ENCODE peak calls at places on chromosomes 5 and 9, in four cellular contexts. D, R, W and M are unnamed samples.

GRCh38 chr9:114308361-114308950 is 14.4 kb upstream of the ORM1 start:
- DNase-seq in D (no peak), R (peak; percentile 22), W (no peak), M (no peak)

GRCh38 chr5:122053181-122054109 is 24.6 kb downstream of the LOX start:
- DNase-seq in D (no peak), R (no peak), W (no peak), M (no peak)

GRCh38 chr5:16936150-16937022 is at the start of gene MYO10:
- DNase-seq in D (peak; percentile 94), R (peak; percentile 87), W (peak; percentile 24), M (no peak)

GRCh38 chr5:7779019-7779662 is 71.8 kb downstream of the CFAP90 start:
- DNase-seq in D (no peak), R (no peak), W (peak; percentile 55), M (peak; percentile 87)

GRCh38 chr5:146541956-146542849 is 26.2 kb upstream of the GPR151 start:
- DNase-seq in D (peak; percentile 33), R (peak; percentile 80), W (peak; percentile 55), M (peak; percentile 69)

GRCh38 chr9:86424246-86424891 is 70.2 kb upstream of the TUT7 start:
- DNase-seq in D (no peak), R (no peak), W (no peak), M (no peak)

GRCh38 chr9:21031818-21032203 is 371 bp upstream of the HACD4 start:
- DNase-seq in D (no peak), R (no peak), W (no peak), M (no peak)

GRCh38 chr5:151141535-151141934 is 16.0 kb downstream of the ANXA6 start:
- DNase-seq in D (peak; percentile 46), R (no peak), W (peak; percentile 52), M (peak; percentile 97)

GRCh38 chr5:108379722-108380530 is 2.0 kb downstream of the FBXL17 start:
- DNase-seq in D (no peak), R (no peak), W (no peak), M (no peak)

GRCh38 chr9:13221741-13222140 is 57.8 kb downstream of the MPDZ start:
- DNase-seq in D (no peak), R (no peak), W (no peak), M (no peak)

GRCh38 chr5:133827001-133827400 is 141.4 kb downstream of the C5orf15 start:
- DNase-seq in D (no peak), R (no peak), W (no peak), M (no peak)

GRCh38 chr5:96566775-96567174 is 95.4 kb upstream of the CAST start:
- DNase-seq in D (no peak), R (no peak), W (no peak), M (peak; percentile 66)

GRCh38 chr5:108727639-108728565 is 19.8 kb upstream of the FER start:
- DNase-seq in D (peak; percentile 91), R (peak; percentile 93), W (peak; percentile 34), M (peak; percentile 88)

GRCh38 chr9:29691758-29692407 is 2118.6 kb upstream of the C9orf72 start:
- DNase-seq in D (no peak), R (no peak), W (no peak), M (peak; percentile 15)

GRCh38 chr5:151632941-151633340 is 41.8 kb upstream of the FAT2 start:
- DNase-seq in D (no peak), R (no peak), W (no peak), M (no peak)

GRCh38 chr5:15637886-15638285 is 137.9 kb downstream of the FBXL7 start:
- DNase-seq in D (no peak), R (no peak), W (no peak), M (no peak)

GRCh38 chr5:103487253-103487652 is 75.3 kb downstream of the NUDT12 start:
- DNase-seq in D (no peak), R (no peak), W (no peak), M (peak; percentile 47)

GRCh38 chr5:176188085-176188484 is 50.1 kb upstream of the SIMC1 start:
- DNase-seq in D (no peak), R (no peak), W (no peak), M (no peak)

GRCh38 chr5:30846171-30846570 is 347.3 kb upstream of the CDH6 start:
- DNase-seq in D (no peak), R (no peak), W (no peak), M (no peak)

GRCh38 chr9:106857811-106858470 is 5.0 kb upstream of the ZNF462 start:
- DNase-seq in D (no peak), R (no peak), W (no peak), M (no peak)

GRCh38 chr5:94378062-94378461 is 240.3 kb downstream of the KIAA0825 start:
- DNase-seq in D (no peak), R (no peak), W (no peak), M (no peak)

GRCh38 chr5:123700624-123701023 is 188.6 kb downstream of the CSNK1G3 start:
- DNase-seq in D (no peak), R (no peak), W (no peak), M (no peak)

GRCh38 chr9:30065888-30066287 is 2318.6 kb upstream of the ACO1 start:
- DNase-seq in D (no peak), R (no peak), W (no peak), M (no peak)

GRCh38 chr5:58235279-58235678 is 224.6 kb downstream of the PLK2 start:
- DNase-seq in D (no peak), R (no peak), W (no peak), M (no peak)

GRCh38 chr5:53298841-53299240 is 181.6 kb upstream of the FST start:
- DNase-seq in D (no peak), R (no peak), W (no peak), M (no peak)

GRCh38 chr9:74949859-74950258 is 2.9 kb downstream of the C9orf40 start:
- DNase-seq in D (no peak), R (no peak), W (no peak), M (no peak)

GRCh38 chr9:136264803-136265405 is 19.3 kb upstream of the QSOX2 start:
- DNase-seq in D (no peak), R (no peak), W (no peak), M (no peak)

GRCh38 chr5:79853676-79854418 is 137.2 kb downstream of the MTX3 start:
- DNase-seq in D (no peak), R (no peak), W (no peak), M (no peak)

GRCh38 chr5:179568731-179569130 is 18.4 kb downstream of the RUFY1 start:
- DNase-seq in D (no peak), R (no peak), W (no peak), M (no peak)
- H3K27ac ChIP-seq in D (no peak overlapping the region), R (peak overlapping the region; percentile 38), W (no peak overlapping the region), M (no peak overlapping the region)

GRCh38 chr9:87592554-87593394 is 95.1 kb downstream of the DAPK1 start:
- DNase-seq in D (peak; percentile 75), R (peak; percentile 72), W (no peak), M (no peak)
- H3K27ac ChIP-seq in D (no peak overlapping the region), R (peak overlapping the region; percentile 80), W (no peak overlapping the region), M (no peak overlapping the region)

GRCh38 chr9:33117816-33118215 is 41.3 kb upstream of the SMU1 start:
- DNase-seq in D (no peak), R (no peak), W (no peak), M (no peak)
- H3K27ac ChIP-seq in D (no peak overlapping the region), R (peak overlapping the region; percentile 25), W (no peak overlapping the region), M (peak overlapping the region; percentile 6)

GRCh38 chr9:72315089-72315509 is 49.9 kb downstream of the ZFAND5 start:
- DNase-seq in D (peak; percentile 83), R (peak; percentile 74), W (no peak), M (no peak)
- H3K27ac ChIP-seq in D (no peak overlapping the region), R (peak overlapping the region; percentile 92), W (no peak overlapping the region), M (no peak overlapping the region)

GRCh38 chr9:91187965-91188344 is 173.8 kb downstream of the AUH start:
- DNase-seq in D (no peak), R (no peak), W (no peak), M (no peak)

GRCh38 chr9:91188719-91189590 is 172.8 kb downstream of the AUH start:
- DNase-seq in D (no peak), R (peak; percentile 10), W (no peak), M (no peak)

GRCh38 chr9:91187311-91187964 is 174.3 kb downstream of the AUH start:
- DNase-seq in D (no peak), R (peak; percentile 10), W (no peak), M (no peak)

GRCh38 chr9:91185193-91185886 is 176.4 kb downstream of the AUH start:
- DNase-seq in D (no peak), R (peak; percentile 9), W (no peak), M (no peak)

GRCh38 chr9:91186311-91187101 is 175.2 kb downstream of the AUH start:
- DNase-seq in D (no peak), R (peak; percentile 23), W (no peak), M (no peak)
- H3K27ac ChIP-seq in D (no peak overlapping the region), R (no peak overlapping the region), W (no peak overlapping the region), M (no peak overlapping the region)

DNA sequence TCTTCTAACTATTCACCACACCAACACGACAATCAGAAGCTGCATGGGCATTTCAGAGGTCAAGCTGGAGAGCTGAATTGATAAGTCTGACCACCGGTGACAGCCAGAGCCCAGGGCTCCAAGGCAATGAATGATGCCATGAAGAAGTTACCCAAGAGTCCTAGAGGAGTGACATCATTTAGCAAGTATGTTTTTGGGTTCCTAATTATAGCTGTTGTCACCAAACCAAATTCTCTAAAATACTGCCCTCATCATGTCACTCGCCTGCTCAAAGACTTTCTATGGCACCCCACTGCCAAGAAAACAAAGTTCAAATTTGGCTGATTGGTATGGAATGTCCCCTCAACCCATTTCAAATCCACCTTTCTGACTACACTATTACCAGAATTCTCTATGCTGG is 235.1 kb downstream of the SPOCK1 start:
- DNase-seq in D (no peak), R (no peak), W (no peak), M (no peak)
- H3K27ac ChIP-seq in D (no peak overlapping the region), R (no peak overlapping the region), W (no peak overlapping the region), M (no peak overlapping the region)

DNA sequence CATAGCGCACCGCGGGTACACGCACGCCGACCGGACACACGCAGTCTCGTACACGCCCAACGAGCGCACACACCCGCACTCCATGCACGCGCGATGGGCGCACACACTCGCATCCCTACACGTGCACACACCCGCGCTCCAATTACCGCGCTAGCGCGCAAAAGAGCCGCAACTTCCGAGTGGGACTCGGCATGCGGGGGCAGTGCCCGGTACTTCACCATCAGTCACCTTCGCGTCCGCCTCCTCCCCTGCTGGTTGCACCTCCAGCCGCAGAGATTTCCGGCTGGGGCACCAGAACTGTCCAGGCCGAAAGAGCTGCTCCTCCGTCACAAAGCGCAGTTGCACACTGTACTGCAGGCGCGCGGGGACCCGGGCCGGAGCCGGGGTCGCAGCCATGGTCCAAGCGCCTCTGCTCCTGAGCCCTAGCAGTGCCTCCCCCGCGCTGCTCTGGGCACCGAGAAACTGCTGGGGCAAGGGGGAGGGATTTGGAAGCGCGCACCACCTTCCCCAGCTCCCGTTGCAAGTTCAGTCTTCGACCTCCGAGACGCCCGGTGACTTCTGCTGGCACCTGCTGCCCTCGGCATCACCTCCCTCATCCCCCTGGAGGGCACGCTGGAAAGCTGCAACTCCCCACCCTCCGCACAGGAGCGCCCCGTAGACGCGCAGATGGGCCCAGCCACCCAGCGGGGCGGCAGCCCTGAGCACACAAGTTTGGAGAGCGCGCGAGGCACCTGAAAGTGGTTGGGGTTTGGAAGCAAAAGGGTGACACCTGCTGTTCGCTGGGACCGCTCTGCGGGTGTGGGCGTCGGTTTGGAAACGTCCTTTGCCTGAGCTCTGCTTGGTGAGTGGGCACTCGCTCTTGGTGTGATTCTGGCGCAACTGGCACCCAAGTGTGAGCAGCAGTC is 337.4 kb upstream of the PUM3 start:
- DNase-seq in D (peak; percentile 16), R (peak; percentile 39), W (peak; percentile 25), M (peak; percentile 87)
- H3K27ac ChIP-seq in D (no peak overlapping the region), R (no peak overlapping the region), W (no peak overlapping the region), M (no peak overlapping the region)